ENCODE peak calls at places on chromosome 12, in four cellular contexts. R is H1, J is IMR-90, A is neuronal stem cell. B is an unnamed sample.

GRCh38 chr12:31647106-31647505 is 12.4 kb upstream of the ETFBKMT start:
- DNase-seq in J (peak), R (no peak), A (no peak), B (peak)

GRCh38 chr12:18108611-18109010 is 18.6 kb upstream of the RERGL start:
- DNase-seq in J (no peak), R (no peak), A (no peak), B (no peak)

GRCh38 chr12:68621092-68622081 is 10.7 kb downstream of the RAP1B start:
- DNase-seq in A (no peak), J (no peak), R (no peak), B (no peak)

GRCh38 chr12:104011265-104011664 is 38.7 kb downstream of the GLT8D2 start:
- DNase-seq in J (peak), A (no peak), R (no peak), B (no peak)

GRCh38 chr12:129762436-129762835 is 141.4 kb downstream of the TMEM132D start:
- DNase-seq in A (no peak), R (no peak), J (no peak), B (no peak)

GRCh38 chr12:15001733-15002471 is 29.1 kb downstream of the PDE6H start:
- DNase-seq in R (peak), J (peak), A (no peak), B (peak)

GRCh38 chr12:132021031-132021871 is 71.5 kb downstream of the EP400 start:
- DNase-seq in J (no peak), R (no peak), A (no peak), B (no peak)

GRCh38 chr12:115597157-115597712 is 680.3 kb downstream of the MED13L start:
- DNase-seq in A (no peak), J (peak), R (no peak), B (peak)

GRCh38 chr12:110233212-110233903 is 47.7 kb upstream of the ATP2A2 start:
- DNase-seq in R (no peak), J (no peak), A (no peak), B (no peak)

GRCh38 chr12:40001406-40001805 is 104.5 kb downstream of the SLC2A13 start:
- DNase-seq in J (no peak), R (no peak), A (no peak), B (no peak)

DNA sequence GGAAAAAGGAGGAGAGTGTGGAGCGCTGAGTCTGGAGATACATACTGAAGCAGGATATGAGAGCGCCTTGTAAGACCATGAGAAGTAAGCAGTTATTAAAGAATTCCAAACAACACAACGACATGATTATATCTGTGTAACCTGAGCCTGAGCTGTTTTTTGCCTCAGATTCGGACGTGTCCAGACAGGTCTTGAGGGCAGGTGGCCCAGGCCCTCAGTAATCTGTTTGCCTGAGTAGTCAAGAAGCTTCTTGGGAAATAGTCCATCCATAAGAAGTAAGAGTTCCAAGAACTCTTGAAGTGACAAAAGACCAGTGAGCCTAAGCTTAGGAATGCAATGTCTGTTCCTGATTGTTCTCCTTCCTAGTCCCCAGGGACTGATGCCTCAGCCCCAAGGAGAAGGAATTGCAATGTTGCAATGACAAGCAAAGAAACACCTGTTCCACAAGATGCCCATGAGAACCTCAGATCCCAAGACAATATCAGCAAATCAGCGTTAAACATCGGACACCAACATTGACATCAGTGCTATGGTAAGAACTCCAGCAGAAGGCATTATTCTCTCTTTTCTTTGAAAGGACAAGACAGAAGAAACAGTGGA is 34.7 kb upstream of the ADAMTS20 start:
- DNase-seq in A (no peak), J (no peak), R (no peak), B (peak)
- H2AK5ac ChIP-seq in A (no peak), J (no peak), R (no peak), B (no peak)

GRCh38 chr12:65556676-65557424 is 267.4 kb upstream of the HMGA2 start:
- DNase-seq in A (peak), R (peak), J (peak), B (peak)
- H2AK5ac ChIP-seq in A (no peak), R (no peak), J (peak), B (peak)

GRCh38 chr12:66503746-66504145 is 175.1 kb downstream of the GRIP1 start:
- DNase-seq in J (no peak), R (no peak), A (no peak), B (no peak)
- H2AK5ac ChIP-seq in J (no peak), R (no peak), A (no peak), B (no peak)

GRCh38 chr12:120534703-120535655 is 823 bp downstream of the RNF10 start:
- DNase-seq in R (peak), J (peak), A (peak), B (peak)
- H2AK5ac ChIP-seq in R (no peak), J (peak), A (no peak), B (peak)

GRCh38 chr12:95241761-95242506 is 24.3 kb downstream of the VEZT start:
- DNase-seq in J (no peak), A (no peak), R (no peak), B (no peak)
- H2AK5ac ChIP-seq in J (no peak), A (no peak), R (no peak), B (no peak)

B was measured in trophoblast cell.